ENCODE peak calls at places on chromosomes 3 and 15, in five cellular contexts. One of them, this sample, is unnamed.
A peak's percentile ranks its signal among the peaks of the same experiment; 100 is the strongest.

GRCh38 chr3:20222274-20222673 is 36.3 kb upstream of the SGO1 start:
- DNase-seq in cardiac muscle cell: no peak
- DNase-seq in frontal cortex: no peak
- DNase-seq in T47D: no peak
- DNase-seq in EH: no peak
- DNase-seq in this sample: no peak

GRCh38 chr15:31953573-31953972 is 76.7 kb upstream of the CHRNA7 start:
- DNase-seq in EH: no peak
- DNase-seq in frontal cortex: no peak
- DNase-seq in cardiac muscle cell: no peak
- DNase-seq in T47D: no peak
- DNase-seq in this sample: no peak

GRCh38 chr15:90388462-90389182 is 580 bp downstream of the IQGAP1 start:
- DNase-seq in frontal cortex: peak; percentile 28
- DNase-seq in T47D: peak; percentile 46
- DNase-seq in cardiac muscle cell: peak; percentile 55
- DNase-seq in EH: peak; percentile 76
- DNase-seq in this sample: peak; percentile 40

GRCh38 chr15:89783111-89783860 is 7.2 kb downstream of the MESP2 start:
- DNase-seq in frontal cortex: no peak
- DNase-seq in cardiac muscle cell: peak; percentile 36
- DNase-seq in T47D: no peak
- DNase-seq in EH: peak; percentile 54
- DNase-seq in this sample: no peak

GRCh38 chr3:98726084-98726483 is 37.1 kb upstream of the ST3GAL6 start:
- DNase-seq in frontal cortex: no peak
- DNase-seq in EH: no peak
- DNase-seq in T47D: no peak
- DNase-seq in cardiac muscle cell: no peak
- DNase-seq in this sample: no peak

GRCh38 chr3:71726106-71726505 is 904 bp upstream of the EIF4E3 start:
- DNase-seq in T47D: peak; percentile 38
- DNase-seq in EH: no peak
- DNase-seq in cardiac muscle cell: no peak
- DNase-seq in frontal cortex: no peak
- DNase-seq in this sample: no peak

GRCh38 chr3:131232711-131233267 is 148.8 kb upstream of the NUDT16 start:
- DNase-seq in cardiac muscle cell: no peak
- DNase-seq in EH: no peak
- DNase-seq in T47D: no peak
- DNase-seq in frontal cortex: no peak
- DNase-seq in this sample: no peak

GRCh38 chr3:185729335-185729715 is 95.5 kb downstream of the IGF2BP2 start:
- DNase-seq in T47D: no peak
- DNase-seq in EH: peak; percentile 90
- DNase-seq in cardiac muscle cell: no peak
- DNase-seq in frontal cortex: no peak
- DNase-seq in this sample: no peak

GRCh38 chr3:11379238-11379823 is 107.1 kb downstream of the ATG7 start:
- DNase-seq in EH: peak; percentile 66
- DNase-seq in T47D: peak; percentile 70
- DNase-seq in cardiac muscle cell: peak; percentile 49
- DNase-seq in frontal cortex: peak; percentile 37
- DNase-seq in this sample: peak; percentile 20

GRCh38 chr3:67362686-67363085 is 291.7 kb downstream of the SUCLG2 start:
- DNase-seq in T47D: no peak
- DNase-seq in frontal cortex: no peak
- DNase-seq in cardiac muscle cell: no peak
- DNase-seq in EH: no peak
- DNase-seq in this sample: no peak

GRCh38 chr15:89129123-89129815 is 41.0 kb downstream of the ABHD2 start:
- DNase-seq in EH: peak; percentile 38
- DNase-seq in cardiac muscle cell: peak; percentile 63
- DNase-seq in T47D: peak; percentile 32
- DNase-seq in frontal cortex: no peak
- DNase-seq in this sample: peak; percentile 45

GRCh38 chr3:165192610-165193192 is 3.5 kb downstream of the SLITRK3 start:
- DNase-seq in cardiac muscle cell: peak; percentile 18
- DNase-seq in frontal cortex: no peak
- DNase-seq in T47D: peak; percentile 19
- DNase-seq in EH: no peak
- DNase-seq in this sample: no peak

GRCh38 chr15:43134157-43134637 is 811 bp downstream of the TMEM62 start:
- DNase-seq in cardiac muscle cell: peak; percentile 4
- DNase-seq in T47D: peak; percentile 18
- DNase-seq in EH: no peak
- DNase-seq in frontal cortex: peak; percentile 23
- DNase-seq in this sample: no peak

GRCh38 chr15:57591822-57592367 is at the start of gene MYZAP:
- DNase-seq in EH: peak; percentile 42
- DNase-seq in T47D: no peak
- DNase-seq in frontal cortex: peak; percentile 78
- DNase-seq in cardiac muscle cell: peak; percentile 71
- DNase-seq in this sample: peak; percentile 53

GRCh38 chr3:35678552-35679220 is 39.4 kb downstream of the ARPP21 start:
- DNase-seq in cardiac muscle cell: no peak
- DNase-seq in frontal cortex: no peak
- DNase-seq in EH: no peak
- DNase-seq in T47D: no peak
- DNase-seq in this sample: no peak

GRCh38 chr3:106206165-106206564 is 337.4 kb upstream of the CBLB start:
- DNase-seq in EH: peak; percentile 68
- DNase-seq in T47D: peak; percentile 29
- DNase-seq in cardiac muscle cell: peak; percentile 2
- DNase-seq in frontal cortex: no peak
- DNase-seq in this sample: no peak

GRCh38 chr3:149271669-149272068 is 50.0 kb upstream of the CP start:
- DNase-seq in cardiac muscle cell: no peak
- DNase-seq in EH: no peak
- DNase-seq in frontal cortex: no peak
- DNase-seq in T47D: no peak
- DNase-seq in this sample: no peak

GRCh38 chr3:11438636-11439035 is 166.4 kb downstream of the ATG7 start:
- DNase-seq in T47D: no peak
- DNase-seq in EH: no peak
- DNase-seq in frontal cortex: no peak
- DNase-seq in cardiac muscle cell: no peak
- DNase-seq in this sample: no peak

GRCh38 chr15:80550910-80551265 is 144.2 kb upstream of the ABHD17C start:
- DNase-seq in T47D: no peak
- DNase-seq in cardiac muscle cell: no peak
- DNase-seq in EH: peak; percentile 78
- DNase-seq in frontal cortex: no peak
- DNase-seq in this sample: no peak

GRCh38 chr15:22229971-22230815 is 149.9 kb downstream of the OR4M2 start:
- DNase-seq in frontal cortex: no peak
- DNase-seq in T47D: no peak
- DNase-seq in cardiac muscle cell: no peak
- DNase-seq in EH: no peak
- DNase-seq in this sample: no peak

GRCh38 chr3:143571548-143571947 is 276.7 kb downstream of the SLC9A9 start:
- DNase-seq in EH: no peak
- DNase-seq in frontal cortex: no peak
- DNase-seq in cardiac muscle cell: no peak
- DNase-seq in T47D: no peak
- DNase-seq in this sample: no peak

GRCh38 chr3:44016818-44017217 is 224.9 kb upstream of the TOPAZ1 start:
- DNase-seq in T47D: no peak
- DNase-seq in EH: peak; percentile 34
- DNase-seq in cardiac muscle cell: no peak
- DNase-seq in frontal cortex: no peak
- DNase-seq in this sample: no peak

GRCh38 chr3:71998995-71999673 is 214.2 kb upstream of the PROK2 start:
- DNase-seq in EH: peak; percentile 98
- DNase-seq in frontal cortex: peak; percentile 15
- DNase-seq in cardiac muscle cell: no peak
- DNase-seq in T47D: no peak
- DNase-seq in this sample: no peak

GRCh38 chr15:29141908-29142747 is 127.5 kb downstream of the NSMCE3 start:
- DNase-seq in T47D: no peak
- DNase-seq in frontal cortex: no peak
- DNase-seq in cardiac muscle cell: no peak
- DNase-seq in EH: no peak
- DNase-seq in this sample: peak; percentile 76

GRCh38 chr3:124384527-124384926 is 345.7 kb upstream of the UMPS start:
- DNase-seq in cardiac muscle cell: no peak
- DNase-seq in T47D: peak; percentile 23
- DNase-seq in frontal cortex: peak; percentile 15
- DNase-seq in EH: no peak
- DNase-seq in this sample: no peak

GRCh38 chr3:178381971-178382370 is 154.3 kb upstream of the KCNMB2 start:
- DNase-seq in EH: peak; percentile 64
- DNase-seq in T47D: no peak
- DNase-seq in frontal cortex: no peak
- DNase-seq in cardiac muscle cell: no peak
- DNase-seq in this sample: no peak

GRCh38 chr3:3853584-3853983 is 54.4 kb downstream of the LRRN1 start:
- DNase-seq in T47D: no peak
- DNase-seq in EH: no peak
- DNase-seq in cardiac muscle cell: no peak
- DNase-seq in frontal cortex: no peak
- DNase-seq in this sample: no peak

GRCh38 chr15:51967583-51967982 is 4.0 kb downstream of the LEO1 start:
- DNase-seq in EH: no peak
- DNase-seq in T47D: no peak
- DNase-seq in cardiac muscle cell: no peak
- DNase-seq in frontal cortex: no peak
- DNase-seq in this sample: no peak

GRCh38 chr3:66401157-66401550 is 99.7 kb downstream of the LRIG1 start:
- DNase-seq in frontal cortex: no peak
- DNase-seq in EH: no peak
- DNase-seq in cardiac muscle cell: no peak
- DNase-seq in T47D: no peak
- DNase-seq in this sample: no peak

GRCh38 chr3:36944641-36945270 is at the start of gene TRANK1:
- DNase-seq in EH: peak; percentile 61
- DNase-seq in frontal cortex: peak; percentile 77
- DNase-seq in cardiac muscle cell: peak; percentile 15
- DNase-seq in T47D: peak; percentile 42
- DNase-seq in this sample: peak; percentile 42

GRCh38 chr3:171566803-171567422 is 106.7 kb upstream of the TNIK start:
- DNase-seq in frontal cortex: peak; percentile 51
- DNase-seq in T47D: peak; percentile 85
- DNase-seq in EH: peak; percentile 50
- DNase-seq in cardiac muscle cell: peak; percentile 64
- DNase-seq in this sample: peak; percentile 6

GRCh38 chr3:108437439-108437838 is 73.0 kb downstream of the MYH15 start:
- DNase-seq in EH: no peak
- DNase-seq in cardiac muscle cell: no peak
- DNase-seq in T47D: peak; percentile 37
- DNase-seq in frontal cortex: no peak
- DNase-seq in this sample: peak; percentile 24

GRCh38 chr3:2652416-2652815 is 457.8 kb downstream of the IL5RA start:
- DNase-seq in frontal cortex: no peak
- DNase-seq in EH: no peak
- DNase-seq in cardiac muscle cell: no peak
- DNase-seq in T47D: no peak
- DNase-seq in this sample: no peak